ENCODE peak calls at places on chromosomes 7 and 10, in four cellular contexts. Y, F, L and B are unnamed samples. For H3K4me1 and H3K36me3, the result is how much of the 10 kb centered on the place peaks cover.

GRCh38 chr10:110209399-110209925 is 2.1 kb downstream of the MXI1 start:
- DNase-seq in L (peak), Y (peak), F (peak), B (no peak)

GRCh38 chr10:87767253-87767652 is 50.8 kb downstream of the ATAD1 start:
- DNase-seq in Y (peak), L (no peak), F (no peak), B (no peak)

GRCh38 chr10:132493756-132494290 is 43.8 kb upstream of the INPP5A start:
- DNase-seq in L (peak), Y (no peak), F (no peak), B (no peak)

GRCh38 chr7:137932881-137933269 is 69.0 kb downstream of the CREB3L2 start:
- DNase-seq in L (no peak), Y (peak), F (peak), B (no peak)

GRCh38 chr10:43137701-43137970 is 609 bp upstream of the CSGALNACT2 start:
- DNase-seq in L (no peak), Y (peak), F (no peak), B (no peak)

GRCh38 chr10:90930070-90930837 is 9.4 kb upstream of the ANKRD1 start:
- DNase-seq in F (no peak), L (no peak), Y (peak), B (no peak)

GRCh38 chr10:105328441-105328840 is 687.4 kb downstream of the SORCS3 start:
- DNase-seq in F (no peak), L (no peak), Y (no peak), B (no peak)

GRCh38 chr7:2266911-2267310 is 24.9 kb downstream of the NUDT1 start:
- DNase-seq in Y (no peak), F (no peak), L (no peak), B (no peak)

GRCh38 chr10:3131098-3131497 is 41.5 kb downstream of the PITRM1 start:
- DNase-seq in L (no peak), Y (no peak), F (no peak), B (no peak)

GRCh38 chr10:13672505-13672904 is 85.7 kb downstream of the PRPF18 start:
- DNase-seq in F (no peak), L (no peak), Y (peak), B (no peak)

GRCh38 chr7:137933270-137934017 is 68.4 kb downstream of the CREB3L2 start:
- DNase-seq in L (no peak), Y (peak), F (peak), B (no peak)

GRCh38 chr10:58508316-58508715 is 4.4 kb upstream of the BICC1 start:
- DNase-seq in F (no peak), L (no peak), Y (no peak), B (no peak)

GRCh38 chr10:42954776-42955492 is 121.9 kb upstream of the RET start:
- DNase-seq in L (peak), Y (no peak), F (peak), B (no peak)

GRCh38 chr7:150580995-150581394 is 13.8 kb downstream of the GIMAP4 start:
- DNase-seq in L (no peak), F (no peak), Y (no peak), B (no peak)

GRCh38 chr10:111933937-111934336 is 249.6 kb downstream of the GPAM start:
- DNase-seq in F (no peak), Y (peak), L (no peak), B (no peak)

GRCh38 chr7:44964831-44965440 is 13.9 kb downstream of the MYO1G start:
- DNase-seq in F (no peak), L (no peak), Y (no peak), B (peak)

GRCh38 chr7:100604976-100605911 is 3.1 kb downstream of the PCOLCE start:
- DNase-seq in F (no peak), Y (no peak), L (peak), B (peak)

GRCh38 chr7:40015790-40016296 is 65.8 kb downstream of the CDK13 start:
- DNase-seq in Y (no peak), F (no peak), L (no peak), B (no peak)

GRCh38 chr10:119251315-119251708 is 43.9 kb downstream of the GRK5 start:
- DNase-seq in Y (peak), L (no peak), F (no peak), B (no peak)

GRCh38 chr7:2399848-2400587 is 3.4 kb upstream of the CHST12 start:
- DNase-seq in F (peak), L (no peak), Y (peak), B (no peak)

GRCh38 chr7:156722427-156722826 is 81.9 kb downstream of the RNF32 start:
- DNase-seq in L (no peak), Y (no peak), F (no peak), B (no peak)

GRCh38 chr7:81842361-81842760 is 72.5 kb upstream of the HGF start:
- DNase-seq in L (no peak), F (no peak), Y (no peak), B (no peak)

GRCh38 chr7:105006367-105007139 is 7.5 kb upstream of the KMT2E start:
- DNase-seq in F (no peak), Y (peak), L (no peak), B (no peak)

GRCh38 chr7:110857106-110857505 is 233.8 kb upstream of the LRRN3 start:
- DNase-seq in L (no peak), F (no peak), Y (no peak), B (no peak)

GRCh38 chr10:133169173-133169947 is 9.3 kb downstream of the KNDC1 start:
- DNase-seq in Y (no peak), L (no peak), F (no peak), B (no peak)

GRCh38 chr10:79381804-79382221 is 34.5 kb downstream of the PPIF start:
- DNase-seq in F (peak), L (peak), Y (peak), B (no peak)

GRCh38 chr7:17031903-17032551 is 150.2 kb upstream of the AGR3 start:
- DNase-seq in Y (no peak), F (no peak), L (no peak), B (no peak)

GRCh38 chr7:72805526-72806494 is 22.2 kb downstream of the TYW1B start:
- DNase-seq in L (no peak), Y (peak), F (no peak), B (no peak)

GRCh38 chr7:116011584-116011983 is 19.0 kb downstream of the TFEC start:
- DNase-seq in L (no peak), F (no peak), Y (no peak), B (no peak)

GRCh38 chr7:73891178-73891885 is 30.4 kb downstream of the TMEM270 start:
- DNase-seq in L (no peak), F (peak), Y (peak), B (no peak)

GRCh38 chr7:29426587-29426986 is 137.0 kb upstream of the PRR15 start:
- DNase-seq in Y (no peak), F (no peak), L (no peak), B (no peak)

GRCh38 chr7:47477191-47478016 is 104.5 kb downstream of the TNS3 start:
- DNase-seq in L (no peak), F (no peak), Y (no peak), B (no peak)

GRCh38 chr10:71131508-71132088 is 80.8 kb upstream of the UNC5B start:
- DNase-seq in Y (no peak), L (no peak), F (no peak), B (no peak)

GRCh38 chr10:25666276-25666675 is 267.8 kb upstream of the MYO3A start:
- DNase-seq in L (no peak), F (no peak), Y (no peak), B (no peak)

GRCh38 chr10:69382382-69383117 is 34.2 kb downstream of the TACR2 start:
- DNase-seq in Y (no peak), L (no peak), F (no peak), B (no peak)

GRCh38 chr10:70599319-70599718 is 3.2 kb downstream of the PRF1 start:
- DNase-seq in Y (no peak), L (no peak), F (no peak), B (no peak)

DNA sequence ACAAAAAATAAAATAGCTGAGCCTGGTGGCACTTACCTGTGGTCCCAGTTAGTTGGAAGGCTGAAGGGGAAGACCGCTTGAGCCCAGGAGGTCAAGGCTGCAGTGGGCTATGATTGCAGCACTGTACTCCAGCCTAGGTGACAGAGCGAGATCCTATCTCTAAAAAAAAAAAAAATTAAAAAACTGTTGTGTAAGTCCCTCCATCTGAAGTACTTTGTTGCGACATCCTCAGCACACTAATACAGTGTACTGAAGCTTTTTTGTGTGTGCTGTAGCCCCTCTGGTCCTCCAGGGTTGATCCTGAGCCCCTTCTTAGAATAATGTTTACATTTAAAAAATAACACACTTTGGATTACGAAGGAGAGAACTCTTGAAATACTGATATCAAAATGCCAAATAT is 71.3 kb downstream of the PFKFB3 start:
- DNase-seq in F (no peak), Y (no peak), L (no peak), B (no peak)
- H3K4me1 ChIP-seq in F (under half), Y (under half), L (under half), B (under half)

DNA sequence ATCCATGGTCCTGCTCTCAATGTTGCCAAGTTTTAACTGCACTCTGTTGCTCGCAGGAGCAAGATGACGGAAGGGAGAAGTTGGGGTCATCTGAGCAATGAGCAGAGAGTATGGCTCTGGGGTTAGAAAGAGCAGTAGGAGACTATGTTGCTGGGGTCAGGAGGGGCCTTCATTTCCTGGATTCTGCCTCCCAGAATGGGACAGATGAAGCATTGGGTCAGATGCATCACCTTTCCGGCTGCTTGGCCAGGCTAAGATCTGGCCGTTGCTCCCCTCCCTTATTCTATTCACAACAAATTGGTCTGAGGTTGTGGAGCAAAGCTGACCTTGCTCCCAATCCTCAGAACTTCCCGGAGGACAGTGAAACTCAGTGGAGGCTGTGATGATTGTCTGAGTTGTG is 22.4 kb downstream of the STMP1 start:
- DNase-seq in L (no peak), Y (no peak), F (no peak), B (no peak)
- H3K36me3 ChIP-seq in L (under half), Y (under half), F (under half), B (under half)

DNA sequence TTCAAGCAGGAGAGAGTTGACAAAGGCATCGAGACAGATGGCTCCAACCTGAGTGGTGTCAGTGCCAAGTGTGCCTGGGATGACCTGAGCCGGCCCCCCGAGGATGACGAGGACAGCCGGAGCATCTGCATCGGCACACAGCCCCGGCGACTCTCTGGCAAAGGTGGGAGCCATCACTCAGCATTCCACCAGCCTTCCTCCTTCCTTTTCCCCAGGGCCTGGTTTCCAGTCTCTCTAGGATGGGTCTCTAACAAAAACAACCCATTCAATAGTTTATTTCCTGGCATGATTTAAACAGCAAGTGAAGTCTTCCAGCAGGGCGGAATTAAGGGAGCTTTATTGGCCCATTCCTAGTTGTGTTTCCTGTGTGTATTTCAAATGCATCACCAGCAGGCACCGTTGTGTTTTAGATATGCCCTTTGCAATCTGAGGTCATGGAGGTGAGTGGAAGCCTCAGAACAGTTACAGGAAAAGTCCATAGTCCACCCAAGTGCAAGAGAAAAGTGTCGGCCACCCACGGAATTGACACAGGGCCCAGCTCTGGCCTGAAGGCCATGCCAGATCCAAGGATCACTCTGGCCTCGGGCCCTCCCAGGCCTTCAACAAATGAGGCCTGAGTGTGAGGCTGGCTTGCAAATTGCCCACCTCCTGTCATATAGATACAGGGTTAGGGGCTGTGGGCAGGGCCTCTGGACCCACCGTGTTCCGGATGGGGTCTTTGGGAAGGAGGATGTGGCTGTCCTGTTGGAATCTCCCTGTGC is 47.0 kb upstream of the TRIM8 start:
- DNase-seq in F (peak), L (no peak), Y (no peak), B (no peak)
- H3K4me1 ChIP-seq in F (under half), L (under half), Y (under half), B (under half)

DNA sequence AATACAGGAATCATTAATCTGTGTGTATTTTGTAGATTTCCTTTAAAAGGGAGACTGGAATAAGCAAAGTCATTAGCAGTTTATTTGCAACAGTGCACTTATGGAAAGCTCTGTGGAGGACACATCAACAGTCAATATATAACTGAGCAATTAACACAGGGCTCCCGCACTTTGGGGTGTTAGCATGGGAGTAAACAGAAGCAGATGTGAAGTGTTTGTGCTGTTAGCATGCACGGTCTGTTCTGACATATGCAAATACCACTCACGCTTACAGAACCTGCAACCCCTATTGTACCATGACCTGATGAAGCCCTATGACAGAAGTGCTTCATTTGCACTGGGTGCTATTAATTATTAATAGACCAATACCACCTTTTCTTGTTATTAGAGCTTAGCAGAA is 118.9 kb downstream of the PPP1R3A start:
- DNase-seq in L (no peak), F (no peak), Y (no peak), B (no peak)
- H3K36me3 ChIP-seq in L (under half), F (under half), Y (under half), B (under half)